ENCODE peak calls at places on chromosomes 1 and 21, in four cellular contexts. One of them, this sample, is unnamed.

GRCh38 chr1:99457381-99458165 is 188.3 kb upstream of the PALMD start:
- DNase-seq in NCI-H2081: no peak
- DNase-seq in LoVo: no peak
- DNase-seq in stimulated activated CD8-positive, alpha-beta memory T cell treated with anti-CD3 and anti-CD28 coated beads, Interleukin-4, amount 100 ng/mL, for 4 hours: no peak
- DNase-seq in this sample: no peak

GRCh38 chr1:109312246-109312645 is 5.4 kb upstream of the MYBPHL start:
- DNase-seq in LoVo: no peak
- DNase-seq in NCI-H2081: no peak
- DNase-seq in stimulated activated CD8-positive, alpha-beta memory T cell treated with anti-CD3 and anti-CD28 coated beads, Interleukin-4, amount 100 ng/mL, for 4 hours: no peak
- DNase-seq in this sample: no peak

GRCh38 chr1:119986007-119986497 is 83.4 kb downstream of the NOTCH2 start:
- DNase-seq in LoVo: no peak
- DNase-seq in stimulated activated CD8-positive, alpha-beta memory T cell treated with anti-CD3 and anti-CD28 coated beads, Interleukin-4, amount 100 ng/mL, for 4 hours: no peak
- DNase-seq in NCI-H2081: no peak
- DNase-seq in this sample: no peak

GRCh38 chr1:175267716-175268416 is 75.3 kb upstream of the KIAA0040 start:
- DNase-seq in stimulated activated CD8-positive, alpha-beta memory T cell treated with anti-CD3 and anti-CD28 coated beads, Interleukin-4, amount 100 ng/mL, for 4 hours: no peak
- DNase-seq in NCI-H2081: no peak
- DNase-seq in LoVo: no peak
- DNase-seq in this sample: no peak

GRCh38 chr1:42529724-42530161 is 66.7 kb downstream of the CCDC30 start:
- DNase-seq in NCI-H2081: no peak
- DNase-seq in LoVo: peak
- DNase-seq in stimulated activated CD8-positive, alpha-beta memory T cell treated with anti-CD3 and anti-CD28 coated beads, Interleukin-4, amount 100 ng/mL, for 4 hours: no peak
- DNase-seq in this sample: no peak

GRCh38 chr21:45309069-45309521 is 21.4 kb upstream of the POFUT2 start:
- DNase-seq in NCI-H2081: no peak
- DNase-seq in stimulated activated CD8-positive, alpha-beta memory T cell treated with anti-CD3 and anti-CD28 coated beads, Interleukin-4, amount 100 ng/mL, for 4 hours: no peak
- DNase-seq in LoVo: no peak
- DNase-seq in this sample: peak

GRCh38 chr1:116276532-116276931 is 96.5 kb upstream of the ATP1A1 start:
- DNase-seq in LoVo: no peak
- DNase-seq in stimulated activated CD8-positive, alpha-beta memory T cell treated with anti-CD3 and anti-CD28 coated beads, Interleukin-4, amount 100 ng/mL, for 4 hours: no peak
- DNase-seq in NCI-H2081: no peak
- DNase-seq in this sample: no peak

GRCh38 chr1:206772228-206773002 is at the start of gene IL10:
- DNase-seq in NCI-H2081: no peak
- DNase-seq in LoVo: no peak
- DNase-seq in stimulated activated CD8-positive, alpha-beta memory T cell treated with anti-CD3 and anti-CD28 coated beads, Interleukin-4, amount 100 ng/mL, for 4 hours: no peak
- DNase-seq in this sample: no peak

GRCh38 chr1:84339503-84339902 is 38.0 kb downstream of the SAMD13 start:
- DNase-seq in stimulated activated CD8-positive, alpha-beta memory T cell treated with anti-CD3 and anti-CD28 coated beads, Interleukin-4, amount 100 ng/mL, for 4 hours: no peak
- DNase-seq in NCI-H2081: no peak
- DNase-seq in LoVo: no peak
- DNase-seq in this sample: no peak

GRCh38 chr1:243267346-243268283 is 11.8 kb downstream of the SDCCAG8 start:
- DNase-seq in LoVo: peak
- DNase-seq in NCI-H2081: no peak
- DNase-seq in stimulated activated CD8-positive, alpha-beta memory T cell treated with anti-CD3 and anti-CD28 coated beads, Interleukin-4, amount 100 ng/mL, for 4 hours: no peak
- DNase-seq in this sample: no peak

GRCh38 chr1:12040457-12041051 is 21.3 kb downstream of the MIIP start:
- DNase-seq in NCI-H2081: no peak
- DNase-seq in stimulated activated CD8-positive, alpha-beta memory T cell treated with anti-CD3 and anti-CD28 coated beads, Interleukin-4, amount 100 ng/mL, for 4 hours: no peak
- DNase-seq in LoVo: no peak
- DNase-seq in this sample: no peak

GRCh38 chr1:245216356-245217110 is 61.7 kb downstream of the KIF26B start:
- DNase-seq in LoVo: no peak
- DNase-seq in stimulated activated CD8-positive, alpha-beta memory T cell treated with anti-CD3 and anti-CD28 coated beads, Interleukin-4, amount 100 ng/mL, for 4 hours: no peak
- DNase-seq in NCI-H2081: no peak
- DNase-seq in this sample: no peak

This sample was measured in suprapubic skin.